ENCODE peak calls at places on chromosomes 5 and 9, in six cellular contexts. M is stomach, Q is AG10803, E is astrocyte of the hippocampus, X is germinal center, B is Calu3. D is an unnamed sample.
A peak's percentile ranks its signal among the peaks of the same experiment; 100 is the strongest.

GRCh38 chr9:16310288-16311145 is 560.0 kb downstream of the BNC2 start:
- DNase-seq in M (no peak), Q (no peak), E (no peak), X (no peak), B (no peak), D (no peak)

GRCh38 chr5:89241186-89241585 is 358.2 kb upstream of the MEF2C start:
- DNase-seq in M (no peak), Q (peak; percentile 52), E (peak; percentile 19), X (no peak), B (no peak), D (no peak)

GRCh38 chr5:126920291-126920690 is 110.1 kb downstream of the MARCHF3 start:
- DNase-seq in M (no peak), Q (peak; percentile 63), E (peak; percentile 44), X (no peak), B (no peak), D (peak; percentile 13)

GRCh38 chr9:130157079-130157478 is 15.1 kb upstream of the NCS1 start:
- DNase-seq in M (no peak), Q (no peak), E (no peak), X (no peak), B (no peak), D (no peak)

GRCh38 chr5:95773325-95774059 is 42.4 kb downstream of the RHOBTB3 start:
- DNase-seq in M (no peak), Q (peak; percentile 50), E (peak; percentile 90), X (no peak), B (no peak), D (no peak)

GRCh38 chr5:98975223-98975622 is 46.4 kb upstream of the CHD1 start:
- DNase-seq in M (no peak), Q (no peak), E (no peak), X (no peak), B (peak; percentile 14), D (no peak)

GRCh38 chr5:68762201-68762600 is 331.6 kb upstream of the SLC30A5 start:
- DNase-seq in M (no peak), Q (no peak), E (no peak), X (no peak), B (no peak), D (no peak)

GRCh38 chr9:14383296-14383695 is 69.4 kb upstream of the NFIB start:
- DNase-seq in M (no peak), Q (peak; percentile 15), E (peak; percentile 86), X (no peak), B (peak; percentile 1), D (peak; percentile 86)

GRCh38 chr5:139091439-139092156 is 106.6 kb downstream of the SIL1 start:
- DNase-seq in M (no peak), Q (peak; percentile 27), E (no peak), X (no peak), B (no peak), D (no peak)

GRCh38 chr5:112254303-112254702 is 164.8 kb downstream of the EPB41L4A start:
- DNase-seq in M (no peak), Q (no peak), E (no peak), X (no peak), B (no peak), D (peak; percentile 43)

GRCh38 chr9:33466565-33467495 is 6.9 kb downstream of the NOL6 start:
- DNase-seq in M (peak; percentile 83), Q (peak; percentile 24), E (peak; percentile 70), X (peak; percentile 76), B (peak; percentile 74), D (peak; percentile 16)

GRCh38 chr5:4614088-4614487 is 526.0 kb upstream of the ADAMTS16 start:
- DNase-seq in M (no peak), Q (no peak), E (no peak), X (no peak), B (no peak), D (no peak)

GRCh38 chr9:76022317-76022716 is 131.8 kb downstream of the PCSK5 start:
- DNase-seq in M (no peak), Q (no peak), E (no peak), X (no peak), B (no peak), D (no peak)

GRCh38 chr5:165497707-165498106 is 1992.3 kb downstream of the MAT2B start:
- DNase-seq in M (no peak), Q (no peak), E (no peak), X (no peak), B (peak; percentile 42), D (peak; percentile 4)

GRCh38 chr5:153659337-153659736 is 168.9 kb downstream of the GRIA1 start:
- DNase-seq in M (no peak), Q (peak; percentile 78), E (peak; percentile 74), X (no peak), B (no peak), D (peak; percentile 43)

GRCh38 chr9:134922932-134923240 is 5.2 kb upstream of the FCN1 start:
- DNase-seq in M (no peak), Q (no peak), E (no peak), X (no peak), B (no peak), D (no peak)